ENCODE peak calls at places on chromosomes 16 and 17, in five cellular contexts. Y is pancreas, U is lung, X is right lobe of liver, R is tibial nerve. I is an unnamed sample. For H3K9me3, the result is how much of the 10 kb centered on the place peaks cover.

GRCh38 chr16:78813917-78814316 is 714.5 kb downstream of the WWOX start:
- DNase-seq in Y (no peak), U (no peak), X (no peak), R (no peak), I (no peak)

GRCh38 chr17:50364715-50365114 is 8.3 kb downstream of the MRPL27 start:
- DNase-seq in Y (no peak), U (no peak), X (peak), R (no peak), I (no peak)

GRCh38 chr17:51153210-51154072 is at the start of gene NME1:
- DNase-seq in Y (peak), U (peak), X (peak), R (peak), I (peak)

GRCh38 chr16:27903046-27903655 is 160.4 kb downstream of the GSG1L start:
- DNase-seq in Y (no peak), U (no peak), X (no peak), R (no peak), I (no peak)

GRCh38 chr17:15023589-15023988 is 241.5 kb downstream of the PMP22 start:
- DNase-seq in Y (no peak), U (no peak), X (no peak), R (no peak), I (no peak)

GRCh38 chr17:68344701-68345136 is 53.4 kb downstream of the ARSG start:
- DNase-seq in Y (no peak), U (no peak), X (no peak), R (no peak), I (peak)

GRCh38 chr17:10547351-10547750 is 2.1 kb downstream of the MYH2 start:
- DNase-seq in Y (no peak), U (no peak), X (no peak), R (no peak), I (no peak)

GRCh38 chr16:51416921-51417320 is 265.9 kb upstream of the SALL1 start:
- DNase-seq in Y (no peak), U (no peak), X (no peak), R (no peak), I (no peak)

GRCh38 chr16:73365010-73365409 is 317.1 kb upstream of the ZFHX3 start:
- DNase-seq in Y (peak), U (no peak), X (no peak), R (no peak), I (no peak)

GRCh38 chr17:37824534-37825485 is 80.0 kb upstream of the HNF1B start:
- DNase-seq in Y (no peak), U (no peak), X (no peak), R (no peak), I (no peak)

GRCh38 chr16:30458561-30459394 is 13.1 kb upstream of the SEPHS2 start:
- DNase-seq in Y (no peak), U (peak), X (peak), R (no peak), I (no peak)

GRCh38 chr17:31511583-31511982 is 120.1 kb downstream of the RAB11FIP4 start:
- DNase-seq in Y (no peak), U (no peak), X (no peak), R (no peak), I (no peak)

GRCh38 chr17:67280279-67280678 is 35.3 kb upstream of the HELZ start:
- DNase-seq in Y (no peak), U (no peak), X (peak), R (peak), I (no peak)

GRCh38 chr17:35577826-35578194 is 561 bp downstream of the PEX12 start:
- DNase-seq in Y (no peak), U (no peak), X (no peak), R (no peak), I (no peak)

GRCh38 chr17:35790826-35791225 is 4.6 kb downstream of the MMP28 start:
- DNase-seq in Y (no peak), U (no peak), X (no peak), R (no peak), I (no peak)

GRCh38 chr16:5314377-5314776 is 216.8 kb upstream of the EEF2KMT start:
- DNase-seq in Y (no peak), U (no peak), X (no peak), R (no peak), I (no peak)

GRCh38 chr17:35460354-35460851 is 11.8 kb upstream of the SLFN13 start:
- DNase-seq in Y (peak), U (peak), X (peak), R (no peak), I (peak)

GRCh38 chr16:16025214-16025968 is 76.0 kb downstream of the ABCC1 start:
- DNase-seq in Y (no peak), U (no peak), X (no peak), R (no peak), I (peak)

GRCh38 chr16:80902306-80903154 is 98.1 kb upstream of the CDYL2 start:
- DNase-seq in Y (no peak), U (no peak), X (no peak), R (no peak), I (no peak)

GRCh38 chr17:59387351-59388069 is 56.1 kb downstream of the YPEL2 start:
- DNase-seq in Y (no peak), U (no peak), X (no peak), R (no peak), I (no peak)

GRCh38 chr17:77419547-77420475 is 279.0 kb downstream of the SEC14L1 start:
- DNase-seq in Y (no peak), U (no peak), X (no peak), R (no peak), I (no peak)

GRCh38 chr17:4001048-4001590 is 36.9 kb upstream of the ATP2A3 start:
- DNase-seq in Y (no peak), U (no peak), X (no peak), R (no peak), I (no peak)

GRCh38 chr17:29557085-29557697 is 9.6 kb downstream of the ABHD15 start:
- DNase-seq in Y (no peak), U (no peak), X (no peak), R (no peak), I (no peak)

GRCh38 chr16:27174007-27174406 is 29.3 kb upstream of the KDM8 start:
- DNase-seq in Y (no peak), U (no peak), X (no peak), R (no peak), I (peak)

GRCh38 chr16:17273142-17273561 is 197.6 kb downstream of the XYLT1 start:
- DNase-seq in Y (no peak), U (no peak), X (no peak), R (no peak), I (no peak)

GRCh38 chr17:17833664-17834357 is 3.0 kb downstream of the SREBF1 start:
- DNase-seq in Y (no peak), U (no peak), X (no peak), R (no peak), I (no peak)

GRCh38 chr16:46743232-46743719 is 4.9 kb downstream of the MYLK3 start:
- DNase-seq in Y (no peak), U (no peak), X (no peak), R (no peak), I (no peak)

GRCh38 chr17:82985973-82986372 is 93.4 kb upstream of the METRNL start:
- DNase-seq in Y (no peak), U (peak), X (no peak), R (no peak), I (peak)

GRCh38 chr16:21722771-21723460 is 59.1 kb downstream of the OTOA start:
- DNase-seq in Y (no peak), U (no peak), X (no peak), R (no peak), I (no peak)

GRCh38 chr17:12290207-12290606 is 269.5 kb downstream of the MAP2K4 start:
- DNase-seq in Y (no peak), U (no peak), X (no peak), R (no peak), I (no peak)

GRCh38 chr17:80877095-80877828 is 114.4 kb upstream of the CHMP6 start:
- DNase-seq in Y (no peak), U (no peak), X (peak), R (no peak), I (no peak)

GRCh38 chr17:17328251-17328650 is 25.1 kb downstream of the NT5M start:
- DNase-seq in Y (no peak), U (no peak), X (no peak), R (no peak), I (no peak)

GRCh38 chr17:78127888-78128615 is 503 bp downstream of the TMC6 start:
- DNase-seq in Y (peak), U (no peak), X (peak), R (no peak), I (no peak)

GRCh38 chr16:67641779-67642708 is 2.9 kb upstream of the CARMIL2 start:
- DNase-seq in Y (peak), U (peak), X (peak), R (no peak), I (no peak)

GRCh38 chr16:20001856-20002707 is 71.6 kb downstream of the GPR139 start:
- DNase-seq in Y (no peak), U (no peak), X (no peak), R (no peak), I (no peak)

GRCh38 chr16:35752012-35752772 is 2292.8 kb downstream of the TP53TG3F start:
- DNase-seq in Y (no peak), U (peak), X (no peak), R (no peak), I (no peak)
- H3K9me3 ChIP-seq in Y (under half), U (under half), X (under half), R (under half), I (half or more)

GRCh38 chr17:43860927-43861622 is 14.1 kb downstream of the CD300LG start:
- DNase-seq in Y (no peak), U (no peak), X (no peak), R (no peak), I (no peak)
- H3K9me3 ChIP-seq in Y (under half), U (under half), X (under half), R (under half), I (under half)

DNA sequence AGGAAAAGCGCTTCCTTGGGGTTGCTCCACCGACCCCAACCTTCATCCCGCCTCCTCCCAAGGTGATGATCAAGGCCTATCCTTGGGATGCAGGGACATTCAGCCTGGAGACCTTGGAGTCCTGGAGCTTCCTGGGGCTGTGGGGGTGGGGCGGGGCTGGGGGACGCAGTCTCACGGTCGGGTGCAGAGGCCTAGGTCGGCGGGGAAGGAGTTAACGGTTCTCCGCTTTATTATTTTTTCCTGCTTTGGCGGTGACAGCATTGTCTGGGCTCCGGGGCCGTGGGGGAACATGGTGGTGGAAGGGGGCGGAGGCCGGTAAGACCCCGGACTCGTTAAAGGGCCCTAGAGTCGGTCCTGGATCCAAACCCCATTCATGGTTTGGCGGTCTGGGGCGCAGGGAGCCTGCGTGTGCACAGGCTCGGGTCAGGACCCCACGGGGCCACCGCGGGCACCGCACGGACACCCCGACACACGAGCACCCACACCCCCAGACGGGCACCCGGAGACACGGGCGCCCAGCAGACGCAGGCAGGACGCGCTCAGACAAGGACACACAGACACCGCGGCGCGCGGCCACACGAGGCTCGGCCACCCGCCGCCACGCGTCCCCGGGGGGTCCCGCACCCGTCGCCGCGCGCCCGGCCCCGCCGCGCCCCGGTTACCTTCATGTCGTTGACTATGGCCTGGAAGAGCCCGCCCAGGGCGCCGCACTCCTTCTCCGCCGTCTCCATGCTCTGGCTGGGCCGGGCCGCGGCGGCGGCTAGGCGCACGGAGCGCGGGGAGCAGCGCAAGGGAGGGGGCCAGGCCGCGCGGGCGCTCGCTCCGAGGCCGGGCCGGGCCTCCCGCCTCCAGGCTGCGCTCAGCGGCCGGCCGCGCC is 554 bp downstream of the MTSS2 start:
- DNase-seq in Y (peak), U (no peak), X (peak), R (no peak), I (no peak)
- H3K9me3 ChIP-seq in Y (under half), U (under half), X (under half), R (under half), I (under half)

DNA sequence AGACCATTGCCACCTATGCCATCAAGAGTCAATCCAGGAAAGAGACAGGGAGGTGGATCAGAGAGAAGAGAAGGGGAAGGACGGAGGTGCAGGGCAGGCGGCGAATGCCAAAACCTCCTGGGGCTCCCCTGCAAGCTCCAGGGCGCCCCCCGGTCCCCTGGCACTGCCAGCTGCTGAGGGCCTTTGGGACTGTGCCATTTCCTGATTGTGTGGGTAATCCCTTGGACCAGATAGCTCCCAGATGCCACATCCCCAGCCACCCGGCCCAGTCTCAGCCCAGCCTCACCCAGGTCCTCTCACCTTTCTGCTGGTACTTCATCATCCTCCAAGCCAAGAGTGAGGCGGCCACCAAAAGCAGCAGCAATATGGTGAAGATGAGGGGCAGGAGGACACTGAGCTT is 14.7 kb downstream of the CD300LF start:
- DNase-seq in Y (no peak), U (no peak), X (no peak), R (no peak), I (no peak)
- H3K9me3 ChIP-seq in Y (under half), U (under half), X (under half), R (under half), I (under half)

GRCh38 chr16:66454751-66455150 is 27.7 kb downstream of the BEAN1 start:
- DNase-seq in Y (no peak), U (no peak), X (no peak), R (no peak), I (no peak)
- H3K9me3 ChIP-seq in Y (under half), U (under half), X (under half), R (under half), I (under half)

GRCh38 chr17:61717352-61717751 is 126.3 kb upstream of the NACA2 start:
- DNase-seq in Y (no peak), U (no peak), X (no peak), R (no peak), I (no peak)

GRCh38 chr17:61718022-61718421 is 127.0 kb upstream of the NACA2 start:
- DNase-seq in Y (no peak), U (no peak), X (no peak), R (no peak), I (no peak)

GRCh38 chr17:61714300-61714699 is 123.3 kb upstream of the NACA2 start:
- DNase-seq in Y (no peak), U (no peak), X (no peak), R (no peak), I (no peak)

GRCh38 chr17:61715348-61715747 is 124.3 kb upstream of the NACA2 start:
- DNase-seq in Y (no peak), U (no peak), X (no peak), R (no peak), I (no peak)

GRCh38 chr17:61716225-61716829 is 125.3 kb upstream of the NACA2 start:
- DNase-seq in Y (no peak), U (no peak), X (no peak), R (no peak), I (no peak)
- H3K9me3 ChIP-seq in Y (under half), U (under half), X (under half), R (under half), I (under half)

GRCh38 chr17:61453563-61453962 is 1.3 kb downstream of the TBX4 start:
- DNase-seq in Y (no peak), U (no peak), X (no peak), R (no peak), I (no peak)

GRCh38 chr17:61454932-61455753 is 2.9 kb downstream of the TBX4 start:
- DNase-seq in Y (no peak), U (no peak), X (peak), R (no peak), I (no peak)

GRCh38 chr17:61452301-61453290 is at the start of gene TBX4:
- DNase-seq in Y (no peak), U (no peak), X (no peak), R (no peak), I (no peak)

GRCh38 chr17:61455754-61456681 is 3.8 kb downstream of the TBX4 start:
- DNase-seq in Y (no peak), U (no peak), X (no peak), R (no peak), I (no peak)

GRCh38 chr17:61454095-61454931 is 2.1 kb downstream of the TBX4 start:
- DNase-seq in Y (no peak), U (no peak), X (peak), R (no peak), I (no peak)
- H3K9me3 ChIP-seq in Y (under half), U (under half), X (under half), R (under half), I (under half)

GRCh38 chr17:53387745-53388144 is 435.0 kb upstream of the KIF2B start:
- DNase-seq in Y (no peak), U (no peak), X (no peak), R (no peak), I (no peak)
- H3K9me3 ChIP-seq in Y (under half), U (under half), X (under half), R (under half), I (under half)

I was measured in CD4-positive, alpha-beta T cell.